ENCODE peak calls at places on chromosomes 3 and 15, in four cellular contexts. V, C, F and H are unnamed samples.

GRCh38 chr3:194240766-194241165 is 104.8 kb downstream of the HES1 start:
- DNase-seq in V (no peak), C (no peak), F (no peak), H (no peak)

GRCh38 chr15:31267161-31268107 is 59.2 kb upstream of the KLF13 start:
- DNase-seq in V (no peak), C (no peak), F (no peak), H (no peak)

GRCh38 chr3:123159926-123160635 is 41.7 kb upstream of the SEC22A start:
- DNase-seq in V (no peak), C (no peak), F (no peak), H (no peak)

GRCh38 chr3:98843301-98843959 is 58.1 kb downstream of the DCBLD2 start:
- DNase-seq in V (no peak), C (no peak), F (no peak), H (no peak)

GRCh38 chr3:155441506-155441905 is 148.0 kb upstream of the STRIT1 start:
- DNase-seq in V (no peak), C (no peak), F (no peak), H (no peak)

GRCh38 chr3:58183221-58183620 is 27.6 kb downstream of the DNASE1L3 start:
- DNase-seq in V (no peak), C (no peak), F (no peak), H (no peak)

GRCh38 chr3:155995525-155996370 is 124.6 kb upstream of the KCNAB1 start:
- DNase-seq in V (peak), C (no peak), F (no peak), H (no peak)

GRCh38 chr15:43934480-43934879 is 107.7 kb downstream of the WDR76 start:
- DNase-seq in V (no peak), C (no peak), F (no peak), H (no peak)

GRCh38 chr15:70806992-70807712 is 43.8 kb upstream of the UACA start:
- DNase-seq in V (no peak), C (no peak), F (peak), H (no peak)

GRCh38 chr15:39629376-39629775 is 48.5 kb downstream of the THBS1 start:
- DNase-seq in V (no peak), C (no peak), F (no peak), H (no peak)

GRCh38 chr15:26132786-26133185 is 269.7 kb upstream of the ATP10A start:
- DNase-seq in V (no peak), C (no peak), F (no peak), H (no peak)

GRCh38 chr3:52090620-52091468 is 34.5 kb upstream of the DUSP7 start:
- DNase-seq in V (no peak), C (no peak), F (no peak), H (no peak)

GRCh38 chr15:77508541-77509505 is 88.1 kb downstream of the HMG20A start:
- DNase-seq in V (no peak), C (no peak), F (no peak), H (no peak)

GRCh38 chr15:100627789-100628395 is 25.5 kb downstream of the ASB7 start:
- DNase-seq in V (peak), C (peak), F (peak), H (peak)

GRCh38 chr3:26049956-26050355 is 260.1 kb downstream of the OXSM start:
- DNase-seq in V (no peak), C (no peak), F (no peak), H (no peak)

GRCh38 chr15:74913041-74913440 is 6.4 kb upstream of the FAM219B start:
- DNase-seq in V (no peak), C (no peak), F (no peak), H (no peak)

GRCh38 chr15:31263751-31264533 is 62.7 kb upstream of the KLF13 start:
- DNase-seq in V (peak), C (no peak), F (no peak), H (peak)

GRCh38 chr3:32082727-32083126 is 23.7 kb upstream of the GPD1L start:
- DNase-seq in V (no peak), C (no peak), F (no peak), H (no peak)

GRCh38 chr3:100073555-100074307 is 40.6 kb downstream of the FILIP1L start:
- DNase-seq in V (no peak), C (no peak), F (peak), H (no peak)

GRCh38 chr3:194871864-194872668 is 186.4 kb downstream of the FAM43A start:
- DNase-seq in V (no peak), C (no peak), F (no peak), H (no peak)

GRCh38 chr15:85404156-85404921 is 23.9 kb downstream of the AKAP13 start:
- DNase-seq in V (no peak), C (no peak), F (no peak), H (no peak)

GRCh38 chr3:71226565-71227281 is 356.8 kb downstream of the FOXP1 start:
- DNase-seq in V (no peak), C (peak), F (no peak), H (no peak)

GRCh38 chr3:135997554-135998320 is 32.2 kb downstream of the PPP2R3A start:
- DNase-seq in V (no peak), C (no peak), F (no peak), H (no peak)

GRCh38 chr3:104102386-104102785 is 1264.3 kb upstream of the ALCAM start:
- DNase-seq in V (peak), C (peak), F (no peak), H (no peak)

GRCh38 chr3:18189651-18190050 is 235.5 kb downstream of the SATB1 start:
- DNase-seq in V (peak), C (no peak), F (no peak), H (no peak)

GRCh38 chr3:158679547-158680000 is 7.1 kb upstream of the LXN start:
- DNase-seq in V (no peak), C (no peak), F (no peak), H (no peak)

GRCh38 chr3:103127116-103127630 is 692.4 kb downstream of the ZPLD1 start:
- DNase-seq in V (no peak), C (no peak), F (no peak), H (no peak)

GRCh38 chr3:158732856-158733200 is 571 bp upstream of the RARRES1 start:
- DNase-seq in V (no peak), C (no peak), F (no peak), H (no peak)

GRCh38 chr3:137724240-137724639 is 39.9 kb upstream of the SOX14 start:
- DNase-seq in V (no peak), C (no peak), F (no peak), H (no peak)

GRCh38 chr3:190492966-190493365 is 20.9 kb upstream of the IL1RAP start:
- DNase-seq in V (no peak), C (no peak), F (no peak), H (no peak)

GRCh38 chr3:15927969-15928368 is 130.2 kb upstream of the ANKRD28 start:
- DNase-seq in V (no peak), C (no peak), F (no peak), H (no peak)

GRCh38 chr15:54482251-54482650 is 504.0 kb downstream of the UNC13C start:
- DNase-seq in V (no peak), C (no peak), F (no peak), H (no peak)

GRCh38 chr3:156382458-156383346 is 172.2 kb downstream of the SSR3 start:
- DNase-seq in V (no peak), C (peak), F (no peak), H (no peak)

GRCh38 chr15:74461847-74462511 is 1.0 kb upstream of the UBL7 start:
- DNase-seq in V (no peak), C (no peak), F (no peak), H (no peak)

GRCh38 chr3:59978979-59979378 is 929.2 kb upstream of the CFAP20DC start:
- DNase-seq in V (no peak), C (no peak), F (no peak), H (no peak)

GRCh38 chr15:76359152-76359551 is 22.6 kb downstream of the ISL2 start:
- DNase-seq in V (no peak), C (no peak), F (no peak), H (no peak)

GRCh38 chr15:20356444-20357138 is 185.0 kb downstream of the GOLGA6L6 start:
- DNase-seq in V (no peak), C (peak), F (peak), H (no peak)

GRCh38 chr3:44845528-44846520 is 15.9 kb upstream of the TMEM42 start:
- DNase-seq in V (no peak), C (no peak), F (peak), H (no peak)

GRCh38 chr15:42385206-42385979 is 26.1 kb downstream of the CAPN3 start:
- DNase-seq in V (peak), C (no peak), F (no peak), H (no peak)

GRCh38 chr15:43198992-43199391 is 13.8 kb downstream of the CCNDBP1 start:
- DNase-seq in V (no peak), C (no peak), F (no peak), H (no peak)